ENCODE peak calls at places on chromosome 15, in ten cellular contexts. T is progenitor cell of endocrine pancreas; W is right lobe of liver; R is mucosa of descending colon; P is IMR-90; H is activated CD8-positive, alpha-beta T cell treated with anti-CD3 and anti-CD28 coated beads for 36 hours; D is AG10803; E is B cell; L is fibroblast of lung; A is GM13977. X is an unnamed sample.

GRCh38 chr15:90413411-90414379 is 25.7 kb downstream of the IQGAP1 start:
- DNase-seq in E (no peak), D (peak; percentile 47), A (no peak), H (no peak), R (no peak), T (no peak), W (no peak), L (peak; percentile 59), P (peak; percentile 69), X (peak; percentile 55)

GRCh38 chr15:23072633-23073032 is 33.3 kb upstream of the TUBGCP5 start:
- DNase-seq in L (no peak), T (no peak), R (no peak), H (no peak), A (no peak), D (no peak), P (no peak), E (no peak), W (no peak), X (no peak)

GRCh38 chr15:77371850-77372249 is 48.1 kb downstream of the PEAK1 start:
- DNase-seq in E (no peak), H (no peak), T (no peak), L (no peak), D (no peak), A (peak; percentile 32), R (no peak), P (no peak), W (no peak), X (no peak)

GRCh38 chr15:38589502-38589901 is 24.9 kb upstream of the RASGRP1 start:
- DNase-seq in A (no peak), L (peak; percentile 64), T (no peak), D (peak; percentile 78), E (no peak), W (no peak), H (peak; percentile 51), P (peak; percentile 85), R (no peak), X (peak; percentile 95)

GRCh38 chr15:77369168-77369567 is 50.7 kb downstream of the PEAK1 start:
- DNase-seq in R (no peak), T (no peak), P (peak; percentile 52), L (no peak), H (no peak), W (no peak), E (no peak), A (peak; percentile 21), D (no peak), X (no peak)

GRCh38 chr15:45790325-45790943 is 155.6 kb downstream of the SQOR start:
- DNase-seq in A (peak; percentile 22), W (no peak), D (peak; percentile 11), E (peak; percentile 3), T (no peak), P (peak; percentile 7), H (peak; percentile 57), R (no peak), L (peak; percentile 26), X (peak; percentile 43)

GRCh38 chr15:81003023-81003350 is 2.3 kb downstream of the TLNRD1 start:
- DNase-seq in D (no peak), E (no peak), L (no peak), P (no peak), A (no peak), H (no peak), R (no peak), W (no peak), T (no peak), X (no peak)

GRCh38 chr15:44102675-44103254 is 92.3 kb downstream of the FRMD5 start:
- DNase-seq in R (no peak), E (no peak), D (peak; percentile 99), A (no peak), P (peak; percentile 99), W (no peak), T (no peak), L (peak; percentile 99), H (no peak), X (peak; percentile 77)

GRCh38 chr15:22979699-22980188 is 424 bp downstream of the CYFIP1 start:
- DNase-seq in L (no peak), E (peak; percentile 29), P (peak; percentile 25), T (peak; percentile 18), A (peak; percentile 66), R (peak; percentile 59), W (no peak), H (peak; percentile 2), D (no peak), X (peak; percentile 22)

GRCh38 chr15:101675796-101676582 is 23.8 kb upstream of the TM2D3 start:
- DNase-seq in R (peak; percentile 44), W (no peak), H (no peak), P (peak; percentile 89), A (no peak), E (peak; percentile 16), L (peak; percentile 88), D (peak; percentile 96), T (no peak), X (peak; percentile 67)

GRCh38 chr15:78077053-78077859 is at the start of gene TBC1D2B:
- DNase-seq in A (peak; percentile 84), E (peak; percentile 80), P (peak; percentile 48), L (peak; percentile 47), D (peak; percentile 64), R (peak; percentile 86), W (peak; percentile 86), T (peak; percentile 56), H (peak; percentile 71), X (peak; percentile 59)

GRCh38 chr15:78396186-78396814 is 41.7 kb upstream of the IREB2 start:
- DNase-seq in D (no peak), R (no peak), H (no peak), A (no peak), T (no peak), L (no peak), E (no peak), P (no peak), W (no peak), X (no peak)

GRCh38 chr15:26134152-26134551 is 271.0 kb upstream of the ATP10A start:
- DNase-seq in A (no peak), H (no peak), R (no peak), L (no peak), W (no peak), D (no peak), P (no peak), T (no peak), E (no peak), X (no peak)

GRCh38 chr15:32844118-32844711 is 126.4 kb downstream of the GREM1 start:
- DNase-seq in D (peak; percentile 59), A (peak; percentile 36), L (peak; percentile 78), E (peak; percentile 37), R (no peak), P (peak; percentile 70), T (no peak), H (no peak), W (no peak), X (peak; percentile 51)

GRCh38 chr15:39417351-39417750 is 163.5 kb upstream of the THBS1 start:
- DNase-seq in L (no peak), R (no peak), W (no peak), H (no peak), A (no peak), P (no peak), T (no peak), E (no peak), D (no peak), X (no peak)

GRCh38 chr15:41983221-41983620 is 10.9 kb upstream of the EHD4 start:
- DNase-seq in T (no peak), A (no peak), W (peak; percentile 27), R (no peak), D (no peak), E (no peak), H (no peak), P (no peak), L (no peak), X (no peak)
- TF ChIP-seq CTCF in T (no peak), A (no peak), W (no peak), R (no peak), D (no peak), E (no peak), H (no peak), P (no peak), L (no peak), X (no peak)

GRCh38 chr15:99744142-99744541 is 10.9 kb upstream of the LYSMD4 start:
- DNase-seq in R (no peak), A (no peak), L (no peak), H (no peak), E (no peak), W (no peak), T (no peak), D (no peak), P (no peak), X (no peak)
- TF ChIP-seq CTCF in R (no peak), A (no peak), L (no peak), H (no peak), E (no peak), W (no peak), T (no peak), D (no peak), P (no peak), X (no peak)

GRCh38 chr15:63917588-63918316 is 84.0 kb upstream of the HERC1 start:
- DNase-seq in H (no peak), L (no peak), P (no peak), D (no peak), E (no peak), T (no peak), R (no peak), W (peak; percentile 22), A (no peak), X (no peak)

GRCh38 chr15:63915209-63915887 is 81.6 kb upstream of the HERC1 start:
- DNase-seq in D (peak; percentile 11), L (no peak), T (no peak), H (no peak), R (no peak), A (peak; percentile 68), P (no peak), W (no peak), E (no peak), X (peak; percentile 29)

GRCh38 chr15:63913786-63914185 is 80.0 kb upstream of the HERC1 start:
- DNase-seq in W (peak; percentile 11), A (no peak), D (no peak), P (no peak), L (no peak), H (no peak), E (no peak), T (no peak), R (no peak), X (peak; percentile 74)

GRCh38 chr15:63918317-63918672 is 84.5 kb upstream of the HERC1 start:
- DNase-seq in R (no peak), P (no peak), T (no peak), H (no peak), L (no peak), A (no peak), D (no peak), W (no peak), E (no peak), X (peak; percentile 74)

GRCh38 chr15:63915888-63916731 is 82.4 kb upstream of the HERC1 start:
- DNase-seq in L (peak; percentile 45), H (no peak), D (peak; percentile 51), R (no peak), T (no peak), P (peak; percentile 53), E (no peak), W (peak; percentile 17), A (no peak), X (peak; percentile 32)
- TF ChIP-seq CTCF in L (peak; percentile 62), H (no peak), D (peak; percentile 61), R (no peak), T (peak; percentile 38), P (peak; percentile 48), E (no peak), W (no peak), A (peak; percentile 23), X (peak; percentile 30)

DNA sequence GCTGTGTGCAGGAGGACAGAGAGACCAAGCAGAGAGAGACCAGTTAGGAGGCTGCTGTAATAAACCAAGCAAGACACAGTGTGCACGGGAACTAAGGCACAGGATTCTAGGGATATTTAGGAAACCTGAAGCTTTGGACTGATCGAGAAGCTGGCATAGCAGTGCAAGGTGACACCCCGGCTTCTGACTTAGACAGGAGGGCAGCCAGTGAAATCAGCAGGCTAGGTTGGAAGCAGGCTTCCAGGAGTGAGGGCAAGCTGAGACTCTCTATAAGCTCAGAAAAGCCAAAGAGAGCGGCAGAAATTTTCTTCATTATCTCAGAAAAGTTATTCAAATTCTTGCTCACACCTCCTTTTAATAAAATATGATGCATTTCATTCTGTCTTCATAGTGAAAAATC is 104.6 kb downstream of the LIPC start:
- DNase-seq in T (no peak), A (no peak), H (no peak), E (no peak), L (no peak), W (no peak), D (no peak), P (no peak), R (no peak), X (no peak)
- TF ChIP-seq CTCF in T (no peak), A (no peak), H (no peak), E (no peak), L (no peak), W (no peak), D (no peak), P (no peak), R (no peak), X (no peak)

X was measured in epithelial cell of esophagus.